ENCODE peak calls at places on chromosomes 1 and 21, in six cellular contexts. One of them, this sample, is unnamed.
A peak's percentile ranks its signal among the peaks of the same experiment; 100 is the strongest.

GRCh38 chr1:231218078-231218477 is 22.9 kb upstream of the GNPAT start:
- DNase-seq in choroid plexus epithelial cell: no peak
- DNase-seq in astrocyte of the spinal cord: no peak
- DNase-seq in colonic mucosa: no peak
- DNase-seq in PC-9: no peak
- DNase-seq in left lung: no peak
- DNase-seq in this sample: no peak

GRCh38 chr1:222592171-222592570 is 2.4 kb upstream of the TAF1A start:
- DNase-seq in astrocyte of the spinal cord: no peak
- DNase-seq in choroid plexus epithelial cell: peak; percentile 2
- DNase-seq in colonic mucosa: no peak
- DNase-seq in left lung: no peak
- DNase-seq in PC-9: no peak
- DNase-seq in this sample: no peak

GRCh38 chr1:31785020-31785946 is 21.1 kb upstream of the ADGRB2 start:
- DNase-seq in choroid plexus epithelial cell: no peak
- DNase-seq in left lung: no peak
- DNase-seq in colonic mucosa: no peak
- DNase-seq in astrocyte of the spinal cord: no peak
- DNase-seq in PC-9: no peak
- DNase-seq in this sample: no peak

GRCh38 chr21:16800536-16800935 is 712.3 kb upstream of the CXADR start:
- DNase-seq in choroid plexus epithelial cell: no peak
- DNase-seq in astrocyte of the spinal cord: no peak
- DNase-seq in PC-9: no peak
- DNase-seq in left lung: no peak
- DNase-seq in colonic mucosa: no peak
- DNase-seq in this sample: peak; percentile 14

GRCh38 chr1:109764561-109765482 is 1.1 kb upstream of the EPS8L3 start:
- DNase-seq in choroid plexus epithelial cell: no peak
- DNase-seq in left lung: peak; percentile 39
- DNase-seq in colonic mucosa: peak; percentile 24
- DNase-seq in astrocyte of the spinal cord: no peak
- DNase-seq in PC-9: no peak
- DNase-seq in this sample: no peak

GRCh38 chr21:46181436-46181835 is 2.8 kb downstream of the SPATC1L start:
- DNase-seq in PC-9: no peak
- DNase-seq in astrocyte of the spinal cord: no peak
- DNase-seq in left lung: no peak
- DNase-seq in colonic mucosa: no peak
- DNase-seq in choroid plexus epithelial cell: no peak
- DNase-seq in this sample: no peak

GRCh38 chr1:5901841-5902240 is 90.4 kb downstream of the NPHP4 start:
- DNase-seq in left lung: no peak
- DNase-seq in PC-9: no peak
- DNase-seq in choroid plexus epithelial cell: no peak
- DNase-seq in colonic mucosa: no peak
- DNase-seq in astrocyte of the spinal cord: no peak
- DNase-seq in this sample: no peak

GRCh38 chr1:228283476-228284147 is 75.8 kb downstream of the OBSCN start:
- DNase-seq in left lung: peak; percentile 65
- DNase-seq in choroid plexus epithelial cell: no peak
- DNase-seq in PC-9: no peak
- DNase-seq in colonic mucosa: no peak
- DNase-seq in astrocyte of the spinal cord: no peak
- DNase-seq in this sample: no peak

GRCh38 chr1:56362994-56363770 is 216.2 kb downstream of the PLPP3 start:
- DNase-seq in astrocyte of the spinal cord: no peak
- DNase-seq in colonic mucosa: no peak
- DNase-seq in choroid plexus epithelial cell: no peak
- DNase-seq in left lung: no peak
- DNase-seq in PC-9: peak; percentile 13
- DNase-seq in this sample: no peak

GRCh38 chr1:56331892-56332567 is 247.3 kb downstream of the PLPP3 start:
- DNase-seq in left lung: no peak
- DNase-seq in PC-9: no peak
- DNase-seq in choroid plexus epithelial cell: no peak
- DNase-seq in astrocyte of the spinal cord: peak; percentile 13
- DNase-seq in colonic mucosa: no peak
- DNase-seq in this sample: peak; percentile 30

GRCh38 chr1:58896211-58897183 is 112.7 kb upstream of the JUN start:
- DNase-seq in left lung: peak; percentile 89
- DNase-seq in PC-9: peak; percentile 62
- DNase-seq in choroid plexus epithelial cell: peak; percentile 53
- DNase-seq in colonic mucosa: peak; percentile 89
- DNase-seq in astrocyte of the spinal cord: no peak
- DNase-seq in this sample: no peak

GRCh38 chr21:15058718-15059316 is 6.0 kb downstream of the NRIP1 start:
- DNase-seq in choroid plexus epithelial cell: peak; percentile 65
- DNase-seq in colonic mucosa: no peak
- DNase-seq in left lung: no peak
- DNase-seq in PC-9: no peak
- DNase-seq in astrocyte of the spinal cord: peak; percentile 81
- DNase-seq in this sample: peak; percentile 48

GRCh38 chr1:85495556-85495955 is 30.6 kb upstream of the DDAH1 start:
- DNase-seq in left lung: no peak
- DNase-seq in astrocyte of the spinal cord: peak; percentile 31
- DNase-seq in colonic mucosa: no peak
- DNase-seq in PC-9: peak; percentile 98
- DNase-seq in choroid plexus epithelial cell: peak; percentile 42
- DNase-seq in this sample: peak; percentile 17

GRCh38 chr1:95084317-95085176 is 11.8 kb upstream of the ALG14 start:
- DNase-seq in astrocyte of the spinal cord: peak; percentile 22
- DNase-seq in left lung: no peak
- DNase-seq in colonic mucosa: peak; percentile 40
- DNase-seq in choroid plexus epithelial cell: peak; percentile 60
- DNase-seq in PC-9: peak; percentile 66
- DNase-seq in this sample: peak; percentile 37

GRCh38 chr1:61042679-61043009 is 39.7 kb upstream of the NFIA start:
- DNase-seq in astrocyte of the spinal cord: no peak
- DNase-seq in choroid plexus epithelial cell: no peak
- DNase-seq in left lung: no peak
- DNase-seq in PC-9: no peak
- DNase-seq in colonic mucosa: no peak
- DNase-seq in this sample: no peak

GRCh38 chr1:228978486-228979324 is 243.4 kb downstream of the RHOU start:
- DNase-seq in left lung: no peak
- DNase-seq in astrocyte of the spinal cord: no peak
- DNase-seq in PC-9: no peak
- DNase-seq in choroid plexus epithelial cell: peak; percentile 54
- DNase-seq in colonic mucosa: peak; percentile 33
- DNase-seq in this sample: peak; percentile 36

GRCh38 chr1:160046494-160047115 is 14.8 kb upstream of the PIGM start:
- DNase-seq in choroid plexus epithelial cell: peak; percentile 61
- DNase-seq in astrocyte of the spinal cord: peak; percentile 33
- DNase-seq in left lung: no peak
- DNase-seq in PC-9: no peak
- DNase-seq in colonic mucosa: peak; percentile 32
- DNase-seq in this sample: peak; percentile 55

GRCh38 chr1:41351262-41352151 is 9.7 kb upstream of the FOXO6 start:
- DNase-seq in astrocyte of the spinal cord: no peak
- DNase-seq in left lung: no peak
- DNase-seq in PC-9: no peak
- DNase-seq in choroid plexus epithelial cell: no peak
- DNase-seq in colonic mucosa: no peak
- DNase-seq in this sample: no peak

GRCh38 chr1:81433676-81434075 is 367.1 kb upstream of the ADGRL2 start:
- DNase-seq in colonic mucosa: no peak
- DNase-seq in PC-9: no peak
- DNase-seq in astrocyte of the spinal cord: no peak
- DNase-seq in left lung: no peak
- DNase-seq in choroid plexus epithelial cell: no peak
- DNase-seq in this sample: peak; percentile 6

GRCh38 chr1:150530491-150531159 is 15.1 kb downstream of the FALEC start:
- DNase-seq in PC-9: no peak
- DNase-seq in choroid plexus epithelial cell: no peak
- DNase-seq in left lung: peak; percentile 45
- DNase-seq in astrocyte of the spinal cord: no peak
- DNase-seq in colonic mucosa: no peak
- DNase-seq in this sample: no peak

GRCh38 chr1:215636258-215636965 is 69.3 kb downstream of the KCTD3 start:
- DNase-seq in PC-9: no peak
- DNase-seq in choroid plexus epithelial cell: peak; percentile 66
- DNase-seq in astrocyte of the spinal cord: no peak
- DNase-seq in left lung: no peak
- DNase-seq in colonic mucosa: peak; percentile 48
- DNase-seq in this sample: peak; percentile 53

GRCh38 chr1:84632975-84633427 is 57.3 kb downstream of the SSX2IP start:
- DNase-seq in choroid plexus epithelial cell: peak; percentile 50
- DNase-seq in colonic mucosa: peak; percentile 57
- DNase-seq in astrocyte of the spinal cord: peak; percentile 76
- DNase-seq in PC-9: peak; percentile 91
- DNase-seq in left lung: no peak
- DNase-seq in this sample: peak; percentile 66

GRCh38 chr1:212035123-212035834 is at the start of the genes DTL and INTS7:
- DNase-seq in left lung: peak; percentile 98
- DNase-seq in astrocyte of the spinal cord: peak; percentile 100
- DNase-seq in colonic mucosa: peak; percentile 99
- DNase-seq in choroid plexus epithelial cell: peak; percentile 99
- DNase-seq in PC-9: peak; percentile 97
- DNase-seq in this sample: peak; percentile 99

GRCh38 chr1:165854101-165854845 is 26.9 kb downstream of the UCK2 start:
- DNase-seq in colonic mucosa: no peak
- DNase-seq in choroid plexus epithelial cell: peak; percentile 98
- DNase-seq in astrocyte of the spinal cord: peak; percentile 90
- DNase-seq in PC-9: peak; percentile 76
- DNase-seq in left lung: no peak
- DNase-seq in this sample: peak; percentile 95
- H3K4me3 ChIP-seq in colonic mucosa: no peak overlapping the region
- H3K4me3 ChIP-seq in choroid plexus epithelial cell: no peak overlapping the region
- H3K4me3 ChIP-seq in astrocyte of the spinal cord: no peak overlapping the region
- H3K4me3 ChIP-seq in PC-9: no peak overlapping the region
- H3K4me3 ChIP-seq in left lung: no peak overlapping the region
- H3K4me3 ChIP-seq in this sample: peak overlapping the region; percentile 13

GRCh38 chr1:35885961-35886558 is 3.1 kb downstream of the AGO1 start:
- DNase-seq in colonic mucosa: no peak
- DNase-seq in choroid plexus epithelial cell: no peak
- DNase-seq in astrocyte of the spinal cord: no peak
- DNase-seq in left lung: no peak
- DNase-seq in PC-9: no peak
- DNase-seq in this sample: no peak

GRCh38 chr1:35887508-35887907 is 4.5 kb downstream of the AGO1 start:
- DNase-seq in choroid plexus epithelial cell: no peak
- DNase-seq in PC-9: no peak
- DNase-seq in astrocyte of the spinal cord: no peak
- DNase-seq in left lung: no peak
- DNase-seq in colonic mucosa: no peak
- DNase-seq in this sample: no peak

GRCh38 chr1:35884934-35885333 is 1.9 kb downstream of the AGO1 start:
- DNase-seq in choroid plexus epithelial cell: no peak
- DNase-seq in PC-9: no peak
- DNase-seq in astrocyte of the spinal cord: no peak
- DNase-seq in colonic mucosa: no peak
- DNase-seq in left lung: no peak
- DNase-seq in this sample: no peak

GRCh38 chr1:35888255-35888654 is 5.2 kb downstream of the AGO1 start:
- DNase-seq in colonic mucosa: peak; percentile 29
- DNase-seq in astrocyte of the spinal cord: no peak
- DNase-seq in PC-9: no peak
- DNase-seq in choroid plexus epithelial cell: no peak
- DNase-seq in left lung: no peak
- DNase-seq in this sample: no peak

DNA sequence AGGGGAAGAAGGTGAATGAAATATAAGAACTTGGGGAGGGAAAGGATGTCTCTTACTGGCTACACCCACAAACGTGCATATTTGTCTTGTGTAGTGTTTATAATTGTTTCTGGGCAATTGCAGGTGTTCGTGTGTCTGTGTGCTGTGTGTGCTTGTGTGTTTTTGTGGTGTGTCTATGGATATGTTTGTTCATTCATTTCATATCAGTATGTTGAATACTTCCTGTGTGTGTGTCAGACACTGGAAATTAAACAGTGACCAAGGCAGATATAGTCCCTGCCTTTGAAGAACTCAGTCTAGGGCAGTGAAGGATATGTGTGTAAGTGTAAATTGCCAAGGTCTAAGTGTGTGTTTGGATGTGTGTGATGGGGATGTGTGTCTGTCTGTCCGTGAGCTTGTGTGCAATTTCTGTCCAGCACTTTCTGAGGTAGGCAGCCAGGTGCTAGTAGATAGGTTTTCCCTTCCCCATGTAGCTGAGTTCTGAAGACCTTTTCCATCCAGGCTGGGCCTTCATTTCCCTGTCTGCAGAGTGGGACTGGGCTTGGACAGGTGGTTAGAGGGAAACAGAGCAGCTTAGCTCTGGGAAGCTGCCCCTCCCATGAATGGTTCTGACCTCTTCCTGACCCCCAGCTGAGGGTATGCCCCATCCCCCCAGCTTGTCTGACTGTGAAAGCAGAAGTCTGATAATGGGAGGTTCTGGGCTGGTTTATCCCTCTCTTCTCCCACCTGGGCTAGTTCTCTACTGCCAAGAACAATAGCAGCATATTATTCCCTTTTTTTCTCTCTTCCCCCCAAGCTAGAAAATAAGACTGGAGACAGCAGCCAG is 3.8 kb downstream of the AGO1 start:
- DNase-seq in colonic mucosa: no peak
- DNase-seq in astrocyte of the spinal cord: no peak
- DNase-seq in choroid plexus epithelial cell: peak; percentile 9
- DNase-seq in left lung: no peak
- DNase-seq in PC-9: no peak
- DNase-seq in this sample: no peak
- H3K4me3 ChIP-seq in colonic mucosa: no peak overlapping the region
- H3K4me3 ChIP-seq in astrocyte of the spinal cord: no peak overlapping the region
- H3K4me3 ChIP-seq in choroid plexus epithelial cell: no peak overlapping the region
- H3K4me3 ChIP-seq in left lung: no peak overlapping the region
- H3K4me3 ChIP-seq in PC-9: no peak overlapping the region
- H3K4me3 ChIP-seq in this sample: no peak overlapping the region

GRCh38 chr1:8026976-8027747 is 1.1 kb upstream of the ERRFI1 start:
- DNase-seq in colonic mucosa: peak; percentile 73
- DNase-seq in choroid plexus epithelial cell: peak; percentile 60
- DNase-seq in astrocyte of the spinal cord: peak; percentile 67
- DNase-seq in left lung: peak; percentile 85
- DNase-seq in PC-9: no peak
- DNase-seq in this sample: peak; percentile 67
- H3K4me3 ChIP-seq in colonic mucosa: peak overlapping the region; percentile 78
- H3K4me3 ChIP-seq in choroid plexus epithelial cell: peak overlapping the region; percentile 69
- H3K4me3 ChIP-seq in astrocyte of the spinal cord: peak overlapping the region; percentile 66
- H3K4me3 ChIP-seq in left lung: peak overlapping the region; percentile 81
- H3K4me3 ChIP-seq in PC-9: peak overlapping the region; percentile 71
- H3K4me3 ChIP-seq in this sample: peak overlapping the region; percentile 60

DNA sequence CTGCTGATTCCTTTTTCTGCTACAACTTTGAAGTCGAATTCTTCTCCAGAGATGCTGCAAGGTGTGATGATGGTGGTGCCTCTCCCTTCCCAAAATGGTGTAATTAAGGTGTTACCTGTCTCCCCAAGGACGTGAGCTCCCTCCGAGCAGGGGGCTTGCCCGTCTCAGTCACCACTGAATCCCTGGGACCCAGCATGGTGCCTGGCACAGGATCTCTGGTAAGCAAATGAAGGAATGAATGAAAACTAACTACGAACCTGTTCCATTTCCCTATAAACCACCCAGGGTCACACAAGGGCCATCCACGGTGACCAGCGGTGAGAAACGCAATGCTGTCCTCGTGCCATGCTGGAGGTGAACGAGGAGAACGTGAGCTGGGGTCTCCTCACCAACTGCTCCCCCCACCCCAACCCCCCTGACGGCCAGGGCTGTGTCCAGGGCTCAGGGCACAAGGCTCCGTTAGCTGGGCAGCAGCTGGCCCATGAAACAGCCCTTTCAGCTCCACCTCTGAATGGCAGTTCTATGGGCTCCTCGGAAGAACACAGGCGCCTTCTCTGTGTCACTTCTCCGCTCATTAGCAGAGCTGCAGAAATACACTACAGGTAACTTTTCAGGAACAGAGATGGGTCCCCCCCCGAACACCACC is 2.2 kb upstream of the MATN1 start:
- DNase-seq in colonic mucosa: no peak
- DNase-seq in PC-9: no peak
- DNase-seq in astrocyte of the spinal cord: no peak
- DNase-seq in choroid plexus epithelial cell: no peak
- DNase-seq in left lung: no peak
- DNase-seq in this sample: no peak
- H3K4me3 ChIP-seq in colonic mucosa: no peak overlapping the region
- H3K4me3 ChIP-seq in PC-9: no peak overlapping the region
- H3K4me3 ChIP-seq in astrocyte of the spinal cord: no peak overlapping the region
- H3K4me3 ChIP-seq in choroid plexus epithelial cell: no peak overlapping the region
- H3K4me3 ChIP-seq in left lung: no peak overlapping the region
- H3K4me3 ChIP-seq in this sample: no peak overlapping the region